ENCODE peak calls at places on chromosome 6, in four cellular contexts. V is AG04450, Y is MV-4-11, N is glutamatergic neuron. U is an unnamed sample.

GRCh38 chr6:129646617-129647016 is 63.4 kb downstream of the ARHGAP18 start:
- DNase-seq in N (no peak), V (no peak), Y (no peak), U (no peak)

GRCh38 chr6:123030292-123030691 is 34.3 kb downstream of the CLVS2 start:
- DNase-seq in N (no peak), V (no peak), Y (no peak), U (no peak)

GRCh38 chr6:31963921-31964320 is 4.9 kb downstream of the SKIC2 start:
- DNase-seq in Y (no peak), V (no peak), N (no peak), U (no peak)

GRCh38 chr6:42193491-42193894 is 1.3 kb downstream of the GUCA1B start:
- DNase-seq in Y (no peak), V (no peak), N (no peak), U (no peak)

GRCh38 chr6:166415833-166416347 is 33.1 kb upstream of the MPC1 start:
- DNase-seq in V (no peak), Y (no peak), N (no peak), U (no peak)

GRCh38 chr6:21342496-21342895 is 251.1 kb upstream of the SOX4 start:
- DNase-seq in N (no peak), V (no peak), Y (no peak), U (no peak)

GRCh38 chr6:33172307-33173227 is 19.7 kb downstream of the COL11A2 start:
- DNase-seq in Y (no peak), N (no peak), V (no peak), U (no peak)

GRCh38 chr6:70369332-70369950 is 43.9 kb upstream of the FAM135A start:
- DNase-seq in Y (peak; percentile 38), V (peak; percentile 26), N (peak; percentile 80), U (peak; percentile 10)

GRCh38 chr6:15526129-15526764 is 136.6 kb downstream of the DTNBP1 start:
- DNase-seq in N (no peak), V (no peak), Y (no peak), U (no peak)